ENCODE peak calls at places on chromosomes 3 and 15, in ten cellular contexts. One of them, this sample, is unnamed.

GRCh38 chr3:13268961-13269391 is 151.1 kb downstream of the NUP210 start:
- DNase-seq in Peyer's patch: no peak
- DNase-seq in A549: no peak
- DNase-seq in stomach: no peak
- DNase-seq in vagina: no peak
- DNase-seq in esophagus squamous epithelium: no peak
- DNase-seq in heart left ventricle: no peak
- DNase-seq in tibial nerve: no peak
- DNase-seq in sigmoid colon: no peak
- DNase-seq in IMR-90: no peak
- DNase-seq in this sample: no peak

GRCh38 chr3:104281713-104282112 is 1085.0 kb upstream of the ALCAM start:
- DNase-seq in IMR-90: no peak
- DNase-seq in heart left ventricle: no peak
- DNase-seq in Peyer's patch: no peak
- DNase-seq in esophagus squamous epithelium: no peak
- DNase-seq in vagina: no peak
- DNase-seq in tibial nerve: no peak
- DNase-seq in A549: no peak
- DNase-seq in sigmoid colon: no peak
- DNase-seq in stomach: no peak
- DNase-seq in this sample: no peak

GRCh38 chr15:82890338-82891024 is 62.0 kb downstream of the HOMER2 start:
- DNase-seq in vagina: no peak
- DNase-seq in tibial nerve: no peak
- DNase-seq in esophagus squamous epithelium: no peak
- DNase-seq in heart left ventricle: no peak
- DNase-seq in sigmoid colon: no peak
- DNase-seq in A549: no peak
- DNase-seq in stomach: no peak
- DNase-seq in IMR-90: peak
- DNase-seq in Peyer's patch: no peak
- DNase-seq in this sample: peak

GRCh38 chr3:193021506-193022010 is 103.9 kb upstream of the MB21D2 start:
- DNase-seq in sigmoid colon: no peak
- DNase-seq in vagina: no peak
- DNase-seq in esophagus squamous epithelium: no peak
- DNase-seq in stomach: no peak
- DNase-seq in A549: no peak
- DNase-seq in Peyer's patch: no peak
- DNase-seq in tibial nerve: no peak
- DNase-seq in IMR-90: no peak
- DNase-seq in heart left ventricle: no peak
- DNase-seq in this sample: no peak

GRCh38 chr15:70099966-70100494 is 2.3 kb upstream of the TLE3 start:
- DNase-seq in vagina: no peak
- DNase-seq in esophagus squamous epithelium: no peak
- DNase-seq in Peyer's patch: no peak
- DNase-seq in A549: no peak
- DNase-seq in tibial nerve: no peak
- DNase-seq in sigmoid colon: no peak
- DNase-seq in stomach: no peak
- DNase-seq in IMR-90: no peak
- DNase-seq in heart left ventricle: no peak
- DNase-seq in this sample: no peak

GRCh38 chr3:71317749-71318458 is 265.6 kb downstream of the FOXP1 start:
- DNase-seq in Peyer's patch: no peak
- DNase-seq in tibial nerve: no peak
- DNase-seq in sigmoid colon: no peak
- DNase-seq in heart left ventricle: no peak
- DNase-seq in stomach: no peak
- DNase-seq in IMR-90: peak
- DNase-seq in esophagus squamous epithelium: no peak
- DNase-seq in vagina: no peak
- DNase-seq in A549: no peak
- DNase-seq in this sample: no peak

GRCh38 chr3:111862415-111862814 is 3.4 kb downstream of the PHLDB2 start:
- DNase-seq in sigmoid colon: no peak
- DNase-seq in A549: no peak
- DNase-seq in tibial nerve: no peak
- DNase-seq in esophagus squamous epithelium: no peak
- DNase-seq in vagina: no peak
- DNase-seq in stomach: no peak
- DNase-seq in IMR-90: no peak
- DNase-seq in heart left ventricle: no peak
- DNase-seq in Peyer's patch: no peak
- DNase-seq in this sample: no peak

GRCh38 chr15:76391847-76392246 is 55.3 kb downstream of the ISL2 start:
- DNase-seq in sigmoid colon: no peak
- DNase-seq in Peyer's patch: no peak
- DNase-seq in esophagus squamous epithelium: no peak
- DNase-seq in A549: no peak
- DNase-seq in heart left ventricle: no peak
- DNase-seq in IMR-90: peak
- DNase-seq in tibial nerve: no peak
- DNase-seq in stomach: no peak
- DNase-seq in vagina: no peak
- DNase-seq in this sample: no peak

GRCh38 chr3:108125151-108125540 is 34.3 kb upstream of the CD47 start:
- DNase-seq in vagina: no peak
- DNase-seq in stomach: no peak
- DNase-seq in Peyer's patch: no peak
- DNase-seq in A549: no peak
- DNase-seq in IMR-90: no peak
- DNase-seq in sigmoid colon: no peak
- DNase-seq in tibial nerve: no peak
- DNase-seq in esophagus squamous epithelium: no peak
- DNase-seq in heart left ventricle: no peak
- DNase-seq in this sample: no peak
- H3K4me3 ChIP-seq in vagina: no peak
- H3K4me3 ChIP-seq in stomach: no peak
- H3K4me3 ChIP-seq in Peyer's patch: no peak
- H3K4me3 ChIP-seq in A549: no peak
- H3K4me3 ChIP-seq in IMR-90: no peak
- H3K4me3 ChIP-seq in sigmoid colon: no peak
- H3K4me3 ChIP-seq in tibial nerve: no peak
- H3K4me3 ChIP-seq in esophagus squamous epithelium: no peak
- H3K4me3 ChIP-seq in heart left ventricle: peak
- H3K4me3 ChIP-seq in this sample: no peak

GRCh38 chr3:184016169-184016570 is 1.5 kb downstream of the ABCC5 start:
- DNase-seq in stomach: no peak
- DNase-seq in sigmoid colon: no peak
- DNase-seq in IMR-90: no peak
- DNase-seq in heart left ventricle: no peak
- DNase-seq in esophagus squamous epithelium: no peak
- DNase-seq in A549: no peak
- DNase-seq in vagina: no peak
- DNase-seq in Peyer's patch: no peak
- DNase-seq in tibial nerve: no peak
- DNase-seq in this sample: peak

GRCh38 chr3:184015381-184016019 is 2.2 kb downstream of the ABCC5 start:
- DNase-seq in A549: no peak
- DNase-seq in heart left ventricle: peak
- DNase-seq in Peyer's patch: peak
- DNase-seq in stomach: peak
- DNase-seq in vagina: no peak
- DNase-seq in IMR-90: peak
- DNase-seq in tibial nerve: no peak
- DNase-seq in sigmoid colon: no peak
- DNase-seq in esophagus squamous epithelium: no peak
- DNase-seq in this sample: no peak

GRCh38 chr3:184018424-184018973 is 815 bp upstream of the ABCC5 start:
- DNase-seq in tibial nerve: no peak
- DNase-seq in A549: no peak
- DNase-seq in stomach: no peak
- DNase-seq in IMR-90: no peak
- DNase-seq in heart left ventricle: no peak
- DNase-seq in Peyer's patch: no peak
- DNase-seq in sigmoid colon: no peak
- DNase-seq in vagina: no peak
- DNase-seq in esophagus squamous epithelium: no peak
- DNase-seq in this sample: no peak

GRCh38 chr3:184016820-184017671 is 638 bp downstream of the ABCC5 start:
- DNase-seq in tibial nerve: peak
- DNase-seq in esophagus squamous epithelium: no peak
- DNase-seq in Peyer's patch: peak
- DNase-seq in vagina: peak
- DNase-seq in stomach: peak
- DNase-seq in heart left ventricle: peak
- DNase-seq in A549: peak
- DNase-seq in sigmoid colon: peak
- DNase-seq in IMR-90: peak
- DNase-seq in this sample: peak

DNA sequence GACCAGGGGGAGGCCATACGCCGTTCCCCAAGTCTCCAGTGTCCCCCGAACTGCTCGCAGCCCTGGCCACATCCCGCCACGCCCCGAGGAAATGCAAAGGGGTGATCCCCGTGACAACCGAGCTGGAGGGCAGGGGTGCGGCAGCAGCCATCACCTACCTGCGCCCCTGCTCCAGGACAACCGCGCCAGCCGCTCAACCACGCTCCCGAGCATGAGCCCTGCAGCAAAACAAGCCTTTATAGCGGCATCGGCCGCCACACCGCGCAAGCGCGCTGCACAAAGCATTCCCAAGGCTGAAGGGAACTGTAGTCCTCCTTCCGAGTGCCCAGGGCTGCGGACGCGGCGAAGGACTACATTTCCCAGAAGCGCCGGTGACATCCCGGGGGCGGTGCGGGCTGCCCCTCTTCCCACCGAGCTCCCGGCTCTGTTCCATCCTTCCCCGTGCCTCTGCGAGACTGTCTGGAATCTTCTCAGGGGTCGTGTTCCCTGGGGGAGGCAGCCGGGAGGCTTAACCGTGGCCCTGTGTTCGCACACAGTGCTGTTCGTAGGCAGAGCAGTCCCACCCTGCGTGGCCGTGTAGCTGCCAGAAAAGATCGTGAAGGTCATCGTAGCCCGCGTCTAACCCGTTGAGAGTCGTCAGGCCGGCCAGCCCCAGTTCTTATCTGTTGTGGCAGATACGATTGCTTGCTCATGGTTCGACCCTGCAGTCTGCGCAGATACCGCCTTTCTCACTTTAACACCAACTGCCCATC is at the start of gene ABCC5:
- DNase-seq in tibial nerve: peak
- DNase-seq in vagina: peak
- DNase-seq in stomach: peak
- DNase-seq in sigmoid colon: peak
- DNase-seq in IMR-90: peak
- DNase-seq in Peyer's patch: peak
- DNase-seq in A549: peak
- DNase-seq in esophagus squamous epithelium: peak
- DNase-seq in heart left ventricle: peak
- DNase-seq in this sample: peak
- TF ChIP-seq POLR2A in tibial nerve: peak
- TF ChIP-seq POLR2A in vagina: no peak
- TF ChIP-seq POLR2A in stomach: no peak
- TF ChIP-seq POLR2A in sigmoid colon: no peak
- TF ChIP-seq POLR2A in IMR-90: peak
- TF ChIP-seq POLR2A in Peyer's patch: peak
- TF ChIP-seq POLR2A in A549: peak
- TF ChIP-seq POLR2A in esophagus squamous epithelium: no peak
- TF ChIP-seq POLR2A in heart left ventricle: peak
- TF ChIP-seq POLR2A in this sample: no peak

DNA sequence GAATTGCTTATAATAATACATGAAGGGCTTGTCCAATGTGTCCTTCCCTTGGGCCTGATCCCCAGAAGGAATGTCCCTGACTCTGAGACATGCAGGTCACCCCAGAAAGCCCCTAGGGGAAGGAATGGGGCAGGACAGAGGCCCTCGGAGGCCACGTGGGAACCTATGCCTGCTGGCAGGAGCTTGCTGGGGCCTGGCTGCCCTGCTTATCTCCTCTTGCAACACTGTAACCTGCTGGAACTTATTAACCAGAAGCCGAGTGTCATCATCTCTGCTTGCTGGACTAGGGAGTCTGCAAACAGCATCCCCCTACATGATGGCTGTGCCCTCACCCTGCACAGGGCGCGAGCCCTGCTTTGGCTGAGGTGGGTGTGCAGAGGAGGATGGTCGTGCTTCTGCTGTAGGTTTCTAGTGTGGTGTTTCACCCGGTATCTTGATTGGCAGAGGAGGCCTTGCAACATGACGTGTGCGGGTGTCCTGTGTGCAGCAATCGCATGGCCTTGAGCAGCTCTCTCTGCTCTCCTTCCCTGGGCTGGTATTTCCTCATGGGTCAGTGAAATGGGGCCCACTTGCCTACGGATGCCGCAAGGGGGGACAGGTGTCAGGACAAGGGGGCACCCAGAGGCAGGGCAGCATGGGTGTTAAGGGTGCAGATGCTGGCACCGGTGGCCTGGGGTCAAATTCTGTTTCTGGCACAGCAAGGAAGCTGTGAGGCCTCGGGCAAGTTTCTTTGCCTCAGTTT is 5.0 kb downstream of the CHST13 start:
- DNase-seq in vagina: no peak
- DNase-seq in tibial nerve: no peak
- DNase-seq in stomach: no peak
- DNase-seq in A549: peak
- DNase-seq in esophagus squamous epithelium: no peak
- DNase-seq in heart left ventricle: peak
- DNase-seq in sigmoid colon: peak
- DNase-seq in IMR-90: no peak
- DNase-seq in Peyer's patch: no peak
- DNase-seq in this sample: no peak
- TF ChIP-seq CTCF in vagina: no peak
- TF ChIP-seq CTCF in tibial nerve: no peak
- TF ChIP-seq CTCF in stomach: no peak
- TF ChIP-seq CTCF in A549: no peak
- TF ChIP-seq CTCF in esophagus squamous epithelium: no peak
- TF ChIP-seq CTCF in heart left ventricle: no peak
- TF ChIP-seq CTCF in sigmoid colon: no peak
- TF ChIP-seq CTCF in IMR-90: peak
- TF ChIP-seq CTCF in Peyer's patch: no peak
- TF ChIP-seq CTCF in this sample: peak

DNA sequence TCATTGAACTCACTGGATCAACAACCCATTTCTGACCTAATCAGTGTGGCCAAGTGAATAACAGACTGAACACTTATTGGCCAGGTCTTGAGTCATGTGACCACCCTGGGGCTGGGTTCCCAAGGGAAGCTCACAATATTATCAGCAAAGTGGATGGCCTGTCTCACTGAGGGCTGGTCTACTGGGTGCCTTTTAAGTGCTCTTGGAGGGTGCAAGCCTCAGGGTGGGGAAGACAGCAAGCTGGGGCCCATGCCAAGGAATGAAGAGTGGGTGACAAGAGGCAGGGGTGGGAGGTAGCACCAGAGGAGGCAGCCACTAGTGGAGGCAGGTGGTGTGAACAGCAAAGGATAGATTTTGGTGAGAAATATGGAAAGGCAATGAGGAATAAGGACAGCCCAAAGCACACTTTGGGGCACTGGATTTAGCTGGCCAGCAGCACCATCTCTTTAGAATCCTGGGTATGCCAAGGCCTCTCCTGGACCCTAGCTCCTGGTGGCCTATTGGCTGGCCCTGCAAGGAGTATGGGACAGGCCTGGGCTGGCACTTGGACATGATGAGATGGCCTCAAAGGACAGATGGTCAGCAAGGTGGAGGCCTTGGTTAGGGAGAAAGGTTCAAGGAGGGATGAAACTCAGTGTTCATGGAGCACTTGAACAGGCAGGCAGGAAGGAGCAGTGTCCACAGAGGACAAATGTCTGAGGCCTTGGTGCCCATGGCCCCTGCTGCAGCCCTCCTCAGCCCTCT is 34.2 kb downstream of the HMCES start:
- DNase-seq in sigmoid colon: no peak
- DNase-seq in Peyer's patch: no peak
- DNase-seq in heart left ventricle: no peak
- DNase-seq in tibial nerve: no peak
- DNase-seq in IMR-90: peak
- DNase-seq in stomach: no peak
- DNase-seq in esophagus squamous epithelium: no peak
- DNase-seq in A549: no peak
- DNase-seq in vagina: no peak
- DNase-seq in this sample: no peak
- H3K4me3 ChIP-seq in sigmoid colon: no peak
- H3K4me3 ChIP-seq in Peyer's patch: no peak
- H3K4me3 ChIP-seq in heart left ventricle: no peak
- H3K4me3 ChIP-seq in tibial nerve: no peak
- H3K4me3 ChIP-seq in IMR-90: no peak
- H3K4me3 ChIP-seq in stomach: no peak
- H3K4me3 ChIP-seq in esophagus squamous epithelium: no peak
- H3K4me3 ChIP-seq in A549: no peak
- H3K4me3 ChIP-seq in vagina: no peak
- H3K4me3 ChIP-seq in this sample: no peak